ENCODE peak calls at places on chromosomes 6 and 20, in ten cellular contexts. G, P, B, A, E, Q, D, N, T and H are unnamed samples. For H3K4me1 and H3K27me3, the result is how much of the 10 kb centered on the place peaks cover.

GRCh38 chr20:41316602-41317535 is 662 bp downstream of the ZHX3 start:
- DNase-seq in A (peak), Q (peak), T (peak), N (peak), D (peak), G (peak), B (peak), E (peak), P (peak), H (peak)

GRCh38 chr6:56531839-56532595 is 110.7 kb downstream of the DST start:
- DNase-seq in P (no peak), T (no peak), N (no peak), A (no peak), Q (no peak), D (no peak), E (no peak), B (no peak), G (no peak), H (no peak)

GRCh38 chr6:139452176-139452876 is 77.9 kb upstream of the CITED2 start:
- DNase-seq in P (no peak), T (no peak), G (no peak), D (no peak), N (no peak), Q (no peak), E (no peak), B (no peak), A (no peak), H (no peak)

GRCh38 chr20:59939052-59939878 is 840 bp downstream of the PPP1R3D start:
- DNase-seq in P (no peak), A (peak), T (no peak), G (peak), E (no peak), Q (no peak), N (no peak), B (peak), D (peak), H (no peak)

GRCh38 chr20:47024461-47024937 is 129.9 kb downstream of the EYA2 start:
- DNase-seq in T (no peak), B (no peak), G (no peak), D (no peak), E (no peak), P (no peak), N (no peak), Q (no peak), A (no peak), H (peak)

GRCh38 chr6:593139-593906 is 63.6 kb downstream of the HUS1B start:
- DNase-seq in G (no peak), B (peak), E (peak), T (peak), N (peak), A (no peak), D (no peak), Q (peak), P (peak), H (peak)

GRCh38 chr6:142819603-142820335 is 125.2 kb downstream of the HIVEP2 start:
- DNase-seq in N (no peak), A (no peak), P (no peak), T (no peak), E (no peak), B (no peak), D (no peak), G (no peak), Q (no peak), H (peak)

GRCh38 chr20:1313236-1313964 is 15.5 kb downstream of the SDCBP2 start:
- DNase-seq in N (peak), G (peak), P (peak), Q (peak), T (peak), E (peak), B (peak), A (peak), D (peak), H (peak)

GRCh38 chr6:14373648-14374437 is 256.3 kb downstream of the CD83 start:
- DNase-seq in P (no peak), A (no peak), Q (no peak), D (no peak), G (no peak), E (no peak), T (no peak), B (no peak), N (no peak), H (no peak)

GRCh38 chr20:17439897-17440296 is 91.3 kb downstream of the BFSP1 start:
- DNase-seq in P (no peak), B (no peak), D (no peak), G (no peak), A (no peak), T (no peak), Q (no peak), N (no peak), E (no peak), H (no peak)

GRCh38 chr6:162913206-162913605 is 185.4 kb downstream of the PACRG start:
- DNase-seq in E (no peak), P (no peak), B (no peak), Q (no peak), G (no peak), D (no peak), N (no peak), A (no peak), T (no peak), H (no peak)

GRCh38 chr6:7106215-7106751 is 1.5 kb upstream of the RREB1 start:
- DNase-seq in Q (no peak), A (no peak), N (no peak), B (no peak), T (no peak), G (no peak), D (no peak), E (no peak), P (no peak), H (no peak)

GRCh38 chr20:12358006-12358654 is 440.4 kb downstream of the BTBD3 start:
- DNase-seq in P (no peak), G (no peak), N (no peak), T (no peak), B (peak), D (no peak), E (no peak), Q (no peak), A (no peak), H (peak)

GRCh38 chr20:56465997-56466396 is 2.4 kb upstream of the RTF2 start:
- DNase-seq in G (no peak), Q (no peak), B (no peak), D (no peak), A (no peak), E (no peak), P (no peak), N (no peak), T (no peak), H (no peak)

GRCh38 chr20:17504898-17505663 is 26.1 kb downstream of the BFSP1 start:
- DNase-seq in E (peak), P (peak), D (peak), G (peak), T (peak), N (peak), Q (peak), A (peak), B (peak), H (peak)

GRCh38 chr20:62925420-62926228 is 681 bp downstream of the DIDO1 start:
- DNase-seq in N (peak), T (no peak), Q (peak), P (no peak), B (no peak), G (peak), A (peak), D (no peak), E (peak), H (peak)

GRCh38 chr6:41705996-41706835 is 29.2 kb downstream of the TFEB start:
- DNase-seq in P (peak), T (peak), E (peak), B (peak), A (peak), N (peak), G (peak), D (peak), Q (peak), H (peak)

GRCh38 chr6:107491059-107491609 is 1.2 kb downstream of the SOBP start:
- DNase-seq in D (peak), E (peak), G (peak), B (peak), Q (no peak), P (peak), N (peak), T (peak), A (peak), H (no peak)

GRCh38 chr6:17865798-17866725 is 121.4 kb downstream of the KIF13A start:
- DNase-seq in D (no peak), T (peak), N (peak), A (peak), P (peak), E (no peak), B (no peak), Q (no peak), G (no peak), H (no peak)

GRCh38 chr20:3165473-3166337 is 6.0 kb upstream of the FASTKD5 start:
- DNase-seq in E (no peak), A (peak), N (no peak), G (no peak), T (no peak), B (no peak), Q (no peak), P (no peak), D (peak), H (no peak)

GRCh38 chr6:39493174-39493573 is 170.7 kb upstream of the KCNK16 start:
- DNase-seq in D (no peak), A (no peak), E (no peak), G (no peak), N (no peak), T (no peak), B (no peak), Q (no peak), P (no peak), H (no peak)

GRCh38 chr6:132401120-132401940 is at the start of gene MOXD1:
- DNase-seq in G (peak), T (no peak), P (no peak), E (peak), D (no peak), A (peak), N (peak), B (peak), Q (no peak), H (peak)

GRCh38 chr6:68638225-68638900 is 3.3 kb downstream of the ADGRB3 start:
- DNase-seq in N (peak), E (peak), D (no peak), A (peak), T (no peak), G (no peak), B (peak), P (no peak), Q (no peak), H (peak)

GRCh38 chr6:149235130-149235561 is 82.4 kb upstream of the TAB2 start:
- DNase-seq in D (no peak), P (no peak), N (no peak), Q (no peak), T (peak), A (no peak), E (no peak), B (no peak), G (no peak), H (peak)

GRCh38 chr20:63061051-63061531 is 54.3 kb upstream of the BHLHE23 start:
- DNase-seq in Q (no peak), E (no peak), T (no peak), G (peak), N (no peak), D (peak), P (no peak), B (no peak), A (no peak), H (no peak)

GRCh38 chr6:20236899-20237600 is 24.8 kb upstream of the MBOAT1 start:
- DNase-seq in P (no peak), T (no peak), E (no peak), Q (no peak), G (no peak), N (no peak), A (no peak), D (no peak), B (no peak), H (no peak)

GRCh38 chr6:31729515-31729978 is 448 bp upstream of the DDAH2 start:
- DNase-seq in D (peak), A (peak), P (peak), N (peak), E (peak), Q (peak), G (peak), T (peak), B (peak), H (peak)

GRCh38 chr6:91659881-91660280 is 1073.0 kb upstream of the MAP3K7 start:
- DNase-seq in E (no peak), B (no peak), Q (no peak), P (no peak), A (no peak), N (no peak), D (no peak), T (no peak), G (no peak), H (no peak)

GRCh38 chr6:16747232-16748027 is 13.8 kb downstream of the ATXN1 start:
- DNase-seq in A (no peak), Q (no peak), E (no peak), T (no peak), P (no peak), N (no peak), G (no peak), B (no peak), D (no peak), H (no peak)

GRCh38 chr6:137982418-137983189 is 115.5 kb downstream of the TNFAIP3 start:
- DNase-seq in P (no peak), A (no peak), B (no peak), T (no peak), E (no peak), N (no peak), Q (no peak), D (no peak), G (no peak), H (no peak)

GRCh38 chr20:43771791-43772190 is 45.0 kb upstream of the GTSF1L start:
- DNase-seq in P (no peak), T (no peak), E (no peak), B (peak), A (no peak), D (no peak), G (no peak), Q (no peak), N (no peak), H (no peak)

GRCh38 chr6:57068066-57068465 is 21.6 kb downstream of the KIAA1586 start:
- DNase-seq in N (no peak), G (no peak), T (no peak), A (no peak), Q (no peak), B (no peak), D (no peak), E (no peak), P (no peak), H (no peak)

GRCh38 chr6:158377866-158378265 is 65.6 kb downstream of the TULP4 start:
- DNase-seq in P (peak), N (no peak), G (no peak), B (no peak), T (no peak), E (no peak), A (no peak), D (no peak), Q (no peak), H (no peak)

GRCh38 chr6:158373209-158373608 is 60.9 kb downstream of the TULP4 start:
- DNase-seq in G (no peak), T (peak), Q (no peak), P (peak), A (no peak), E (no peak), D (peak), B (no peak), N (no peak), H (no peak)

GRCh38 chr6:158374020-158374419 is 61.8 kb downstream of the TULP4 start:
- DNase-seq in D (no peak), G (no peak), A (no peak), T (no peak), B (no peak), N (no peak), E (no peak), P (no peak), Q (no peak), H (no peak)

GRCh38 chr6:158379336-158379735 is 67.1 kb downstream of the TULP4 start:
- DNase-seq in P (no peak), E (no peak), T (no peak), B (no peak), D (no peak), A (no peak), Q (no peak), N (no peak), G (no peak), H (no peak)

DNA sequence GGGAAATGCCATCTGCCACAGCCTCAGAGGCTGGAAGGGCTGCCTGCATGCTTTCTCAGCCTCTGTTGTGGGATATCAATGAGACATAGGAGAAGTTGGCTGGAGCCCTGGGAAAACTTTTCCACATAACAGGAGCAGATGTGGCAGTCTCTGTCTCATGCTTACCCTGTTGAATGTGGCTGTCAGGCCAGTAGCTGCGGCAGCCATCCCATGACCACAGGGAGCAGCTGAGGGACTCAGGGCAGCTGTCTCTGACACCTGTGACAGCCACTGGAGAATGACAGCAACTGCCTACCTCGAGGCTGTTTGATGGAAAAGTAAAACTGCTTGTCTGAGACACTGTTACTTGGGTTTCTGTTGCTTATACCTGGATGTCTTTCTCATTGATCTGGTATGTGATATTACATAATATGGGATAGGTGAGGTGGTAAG is 64.4 kb downstream of the TULP4 start:
- DNase-seq in T (no peak), B (no peak), P (no peak), G (no peak), E (no peak), A (no peak), Q (no peak), D (no peak), N (no peak), H (no peak)
- H3K4me1 ChIP-seq in T (under half), B (under half), P (under half), G (under half), E (under half), A (under half), Q (under half), D (under half), N (under half), H (under half)

GRCh38 chr6:8803181-8803760 is 367.9 kb upstream of the SLC35B3 start:
- DNase-seq in T (no peak), B (no peak), G (no peak), N (no peak), E (no peak), A (no peak), D (no peak), Q (no peak), P (no peak), H (no peak)
- H3K27me3 ChIP-seq in T (under half), B (under half), G (under half), N (under half), E (under half), A (under half), D (under half), Q (under half), P (under half), H (under half)

GRCh38 chr6:167115054-167115453 is 7.8 kb upstream of the CCR6 start:
- DNase-seq in T (no peak), D (no peak), G (no peak), E (peak), B (peak), A (no peak), Q (no peak), P (no peak), N (no peak), H (no peak)
- TF ChIP-seq CTCF in T (no peak), D (no peak), G (no peak), E (no peak), B (peak), A (no peak), Q (no peak), P (no peak), N (no peak), H (no peak)

GRCh38 chr6:109008537-109008950 is 86.1 kb downstream of the SESN1 start:
- DNase-seq in P (no peak), D (no peak), E (no peak), N (no peak), B (no peak), G (no peak), A (no peak), T (no peak), Q (no peak), H (no peak)

GRCh38 chr6:109009761-109010612 is 84.7 kb downstream of the SESN1 start:
- DNase-seq in G (no peak), T (no peak), E (no peak), N (no peak), P (no peak), A (no peak), B (no peak), Q (no peak), D (no peak), H (peak)

GRCh38 chr6:109008061-109008460 is 86.6 kb downstream of the SESN1 start:
- DNase-seq in B (no peak), G (no peak), Q (no peak), T (no peak), E (no peak), D (no peak), A (no peak), N (no peak), P (no peak), H (peak)

GRCh38 chr6:109010703-109011102 is 83.9 kb downstream of the SESN1 start:
- DNase-seq in B (no peak), G (no peak), P (no peak), Q (no peak), E (no peak), D (no peak), N (no peak), A (no peak), T (no peak), H (no peak)

DNA sequence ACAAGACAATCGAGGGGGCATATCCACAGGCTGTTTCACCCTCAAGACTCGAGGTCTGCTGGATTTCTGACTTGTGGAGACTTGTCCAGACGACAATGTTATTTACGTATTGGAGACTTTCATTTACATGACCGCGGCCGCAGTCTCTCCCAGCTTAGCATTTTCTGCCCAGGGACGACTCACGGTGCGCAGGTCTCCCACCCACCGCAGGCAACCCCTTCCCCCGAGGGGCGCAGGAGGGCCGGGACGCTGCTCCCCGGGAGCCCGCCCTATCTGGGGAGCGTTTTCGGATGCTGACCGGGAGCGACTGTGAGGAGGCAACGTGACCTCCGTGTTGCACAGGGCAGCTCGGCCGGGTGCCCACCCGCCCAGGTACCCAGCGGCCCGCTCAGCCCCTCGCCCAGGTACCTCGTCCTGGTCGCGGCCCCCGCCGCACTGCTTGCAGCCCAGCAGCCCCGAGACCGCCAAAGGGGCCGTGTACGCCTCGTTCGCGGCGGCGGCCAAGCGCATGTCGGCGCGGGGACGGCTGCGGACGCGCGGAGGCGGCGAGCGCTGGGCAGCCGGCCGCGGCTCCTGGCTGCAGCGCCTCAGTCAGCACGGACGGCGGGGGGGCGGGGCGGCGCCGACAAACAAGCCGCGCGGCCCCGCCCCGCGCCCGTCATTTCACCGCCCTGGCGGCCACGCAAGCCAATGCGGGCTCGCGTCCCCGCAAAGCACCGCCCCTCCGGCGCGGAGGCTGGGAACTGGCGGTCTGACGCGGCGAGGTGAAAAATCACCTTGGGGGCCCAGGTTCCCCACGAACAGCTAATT is 85.5 kb downstream of the SESN1 start:
- DNase-seq in N (peak), Q (peak), A (peak), B (peak), P (peak), T (peak), G (peak), D (peak), E (peak), H (peak)
- H3K4me1 ChIP-seq in N (under half), Q (half or more), A (under half), B (under half), P (under half), T (under half), G (half or more), D (under half), E (under half), H (under half)

DNA sequence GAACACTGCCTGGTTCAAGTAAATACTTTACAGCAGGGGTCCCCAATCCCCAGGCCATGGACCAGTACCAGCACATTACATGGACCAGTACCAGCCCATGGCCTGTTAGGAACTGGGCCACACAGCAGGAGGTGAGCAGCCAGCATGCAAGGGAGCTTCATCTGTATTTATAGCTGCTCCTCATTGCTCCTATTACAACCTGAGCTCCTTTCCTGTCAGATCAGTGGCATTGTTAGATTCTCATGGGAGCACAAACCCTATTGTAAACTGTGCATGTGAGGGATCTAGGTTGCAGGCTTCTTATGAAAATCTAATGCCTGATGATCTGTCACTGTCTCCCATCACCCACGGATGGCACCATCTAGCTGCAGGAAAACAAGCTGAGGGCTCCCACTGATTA is 12.0 kb upstream of the RBPJL start:
- DNase-seq in E (no peak), A (no peak), B (no peak), Q (no peak), G (no peak), P (no peak), T (no peak), D (no peak), N (no peak), H (no peak)
- H3K27me3 ChIP-seq in E (under half), A (under half), B (under half), Q (under half), G (under half), P (under half), T (under half), D (under half), N (half or more), H (under half)

DNA sequence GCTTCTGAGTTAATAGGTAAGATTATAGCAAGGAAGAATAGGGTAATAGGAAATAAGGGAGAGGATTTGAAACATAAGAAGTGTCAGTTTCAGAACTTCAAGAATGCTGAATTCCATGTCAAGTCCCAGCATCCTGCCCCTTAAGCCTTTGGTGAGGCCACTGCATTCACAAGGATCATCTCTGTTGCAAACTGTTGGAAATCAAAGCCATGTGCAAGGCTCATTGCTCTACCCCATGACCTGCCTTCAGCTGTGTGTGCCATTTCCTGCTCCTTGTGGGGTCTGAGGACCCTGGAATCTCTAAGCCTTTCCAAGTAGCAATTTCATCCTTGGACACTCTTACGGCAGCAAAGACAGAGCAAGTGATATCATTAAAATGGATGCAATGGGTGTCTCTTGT is 203.0 kb downstream of the CDC5L start:
- DNase-seq in D (no peak), N (no peak), T (no peak), A (no peak), E (no peak), Q (no peak), P (no peak), B (no peak), G (no peak), H (no peak)
- TF ChIP-seq CTCF in D (no peak), N (no peak), T (no peak), A (no peak), E (no peak), Q (no peak), P (no peak), B (no peak), G (no peak), H (no peak)